ENCODE peak calls at places on chromosomes 5 and 9, in five cellular contexts. O, I, A, R and S are unnamed samples.

GRCh38 chr5:153542536-153542935 is 52.1 kb downstream of the GRIA1 start:
- DNase-seq in O (no peak), I (no peak), A (no peak), R (no peak), S (no peak)

GRCh38 chr5:83220331-83220730 is 143.0 kb downstream of the XRCC4 start:
- DNase-seq in O (no peak), I (peak), A (no peak), R (no peak), S (no peak)

GRCh38 chr5:134524826-134525686 is at the start of gene JADE2:
- DNase-seq in O (no peak), I (peak), A (no peak), R (peak), S (peak)

GRCh38 chr5:169097374-169097831 is 203.5 kb downstream of the SLIT3 start:
- DNase-seq in O (no peak), I (no peak), A (no peak), R (no peak), S (no peak)

GRCh38 chr5:102666164-102666951 is 88.7 kb upstream of the PAM start:
- DNase-seq in O (no peak), I (peak), A (no peak), R (no peak), S (peak)

GRCh38 chr5:28648108-28648507 is 1609.7 kb upstream of the CDH9 start:
- DNase-seq in O (no peak), I (peak), A (no peak), R (no peak), S (no peak)

GRCh38 chr9:110016340-110016739 is 191.6 kb downstream of the C9orf152 start:
- DNase-seq in O (peak), I (peak), A (no peak), R (no peak), S (no peak)

GRCh38 chr5:137609122-137609521 is 110.0 kb upstream of the SPOCK1 start:
- DNase-seq in O (no peak), I (no peak), A (no peak), R (no peak), S (no peak)

GRCh38 chr5:98497391-98497790 is 276.1 kb upstream of the RGMB start:
- DNase-seq in O (no peak), I (no peak), A (no peak), R (no peak), S (no peak)

GRCh38 chr9:132840980-132841379 is 37.1 kb downstream of the AK8 start:
- DNase-seq in O (no peak), I (peak), A (no peak), R (no peak), S (no peak)
- TF ChIP-seq JUND in O (no peak), I (no peak), A (no peak), R (no peak), S (no peak)

DNA sequence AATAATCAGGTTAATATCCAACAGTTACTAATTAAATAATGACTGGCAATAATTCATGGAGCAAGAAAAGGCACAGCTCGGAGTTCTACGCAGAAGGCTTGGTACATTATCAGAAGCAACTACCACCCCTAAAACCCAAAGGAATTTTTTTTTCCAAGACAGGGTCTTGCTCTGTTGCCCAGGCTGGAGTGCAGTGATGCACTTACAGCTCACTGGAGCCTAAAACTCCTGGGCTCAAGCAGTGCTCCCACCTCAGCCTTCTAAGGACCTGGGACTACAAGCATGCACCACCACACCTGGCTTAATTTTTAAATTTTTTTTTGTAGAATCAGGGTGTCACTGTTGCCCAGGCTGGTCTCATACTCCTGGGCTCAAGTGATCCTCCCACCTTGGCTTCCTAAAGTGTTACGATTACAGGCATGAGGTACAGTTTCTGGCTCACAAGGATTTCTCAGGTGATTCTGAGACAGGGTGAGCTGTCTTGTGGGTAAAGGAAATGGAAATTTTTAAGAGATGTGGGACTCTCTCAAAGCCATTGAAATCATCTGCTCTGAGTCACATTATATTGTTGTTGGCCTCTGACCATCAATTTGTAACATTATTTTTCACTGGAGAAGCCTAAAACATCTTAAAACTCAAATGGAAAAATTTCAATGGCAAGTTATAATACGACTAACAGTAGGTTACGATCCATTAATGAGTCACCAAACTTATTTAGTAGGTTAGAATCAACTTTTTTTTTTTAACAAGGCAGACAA is 19.7 kb upstream of the HSDL2 start:
- DNase-seq in O (no peak), I (no peak), A (no peak), R (no peak), S (no peak)
- TF ChIP-seq JUND in O (no peak), I (no peak), A (no peak), R (no peak), S (no peak)

GRCh38 chr9:61667559-61668121 is 477.8 kb downstream of the SPATA31A7 start:
- DNase-seq in O (no peak), I (no peak), A (no peak), R (no peak), S (no peak)
- TF ChIP-seq JUND in O (no peak), I (no peak), A (no peak), R (no peak), S (no peak)

GRCh38 chr9:85984457-85984856 is 43.5 kb downstream of the NAA35 start:
- DNase-seq in O (no peak), I (no peak), A (no peak), R (no peak), S (no peak)

GRCh38 chr9:85973238-85973637 is 32.3 kb downstream of the NAA35 start:
- DNase-seq in O (no peak), I (no peak), A (no peak), R (no peak), S (no peak)

DNA sequence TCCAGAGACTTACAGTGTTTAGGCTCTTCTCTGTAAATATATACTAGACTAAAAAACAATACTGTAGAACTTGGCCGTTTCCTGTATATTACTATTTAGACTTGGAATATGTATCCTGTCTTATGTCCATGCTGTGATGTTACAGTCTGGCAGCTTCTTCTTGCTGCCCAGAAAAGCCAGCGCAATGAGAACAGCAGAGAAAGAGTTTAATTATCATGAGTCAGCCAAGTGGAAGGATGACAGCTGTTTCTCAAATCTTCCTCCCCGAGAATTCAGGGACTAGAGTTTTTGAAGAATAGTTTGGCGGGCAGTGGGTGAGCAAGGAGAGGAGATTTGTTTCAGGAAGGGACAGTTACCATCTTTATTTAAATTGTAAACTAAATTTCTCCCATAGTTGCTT is 37.5 kb downstream of the NAA35 start:
- DNase-seq in O (no peak), I (no peak), A (no peak), R (no peak), S (no peak)
- TF ChIP-seq JUND in O (no peak), I (no peak), A (no peak), R (no peak), S (no peak)

GRCh38 chr9:133113928-133114351 is 7.1 kb downstream of the RALGDS start:
- DNase-seq in O (no peak), I (peak), A (no peak), R (no peak), S (no peak)
- TF ChIP-seq JUND in O (no peak), I (no peak), A (no peak), R (no peak), S (no peak)

GRCh38 chr9:98968596-98969337 is 25.1 kb downstream of the COL15A1 start:
- DNase-seq in O (no peak), I (no peak), A (no peak), R (peak), S (no peak)
- TF ChIP-seq JUND in O (no peak), I (no peak), A (no peak), R (no peak), S (no peak)

GRCh38 chr5:68747077-68747420 is 346.8 kb upstream of the SLC30A5 start:
- DNase-seq in O (no peak), I (no peak), A (no peak), R (no peak), S (no peak)

GRCh38 chr5:68745459-68745858 is 348.4 kb upstream of the SLC30A5 start:
- DNase-seq in O (no peak), I (no peak), A (no peak), R (no peak), S (peak)

GRCh38 chr5:68744196-68744595 is 349.6 kb upstream of the SLC30A5 start:
- DNase-seq in O (no peak), I (no peak), A (no peak), R (no peak), S (no peak)

GRCh38 chr5:68749076-68749475 is 344.7 kb upstream of the SLC30A5 start:
- DNase-seq in O (no peak), I (no peak), A (no peak), R (no peak), S (no peak)

GRCh38 chr5:68746220-68747076 is 347.4 kb upstream of the SLC30A5 start:
- DNase-seq in O (no peak), I (no peak), A (no peak), R (no peak), S (peak)
- TF ChIP-seq JUND in O (no peak), I (no peak), A (no peak), R (no peak), S (no peak)